ENCODE peak calls at places on chromosomes 16 and 17, in four cellular contexts. X is stomach, L is transverse colon, B is kidney. V is an unnamed sample.

GRCh38 chr16:3012246-3012645 is 477 bp upstream of the CLDN9 start:
- DNase-seq in X (no peak), B (no peak), L (no peak), V (no peak)

GRCh38 chr17:20944014-20944905 is 98.6 kb downstream of the USP22 start:
- DNase-seq in L (peak; percentile 68), B (no peak), X (peak; percentile 86), V (peak; percentile 76)

GRCh38 chr17:66791337-66791736 is 43.6 kb upstream of the CACNG5 start:
- DNase-seq in X (no peak), B (no peak), L (no peak), V (no peak)

GRCh38 chr17:44502598-44503079 is 567 bp downstream of the GPATCH8 start:
- DNase-seq in X (peak; percentile 26), L (no peak), B (peak; percentile 82), V (peak; percentile 84)

GRCh38 chr16:2963611-2964415 is at the start of gene KREMEN2:
- DNase-seq in X (no peak), B (no peak), L (peak; percentile 21), V (peak; percentile 80)

GRCh38 chr17:73342057-73342522 is 30.3 kb upstream of the CDC42EP4 start:
- DNase-seq in B (peak; percentile 94), X (peak; percentile 77), L (peak; percentile 65), V (no peak)

GRCh38 chr17:64281962-64282752 is 19.1 kb upstream of the TEX2 start:
- DNase-seq in X (peak; percentile 68), B (no peak), L (peak; percentile 45), V (peak; percentile 57)

GRCh38 chr17:37701424-37702020 is 43.3 kb downstream of the HNF1B start:
- DNase-seq in X (peak; percentile 63), L (peak; percentile 64), B (no peak), V (no peak)

GRCh38 chr16:54175552-54176375 is 110.8 kb downstream of the IRX3 start:
- DNase-seq in X (no peak), L (no peak), B (no peak), V (no peak)

GRCh38 chr16:86761117-86761971 is 183.0 kb downstream of the FOXL1 start:
- DNase-seq in X (peak; percentile 36), L (peak; percentile 32), B (no peak), V (no peak)

GRCh38 chr17:83006515-83007455 is 72.6 kb upstream of the METRNL start:
- DNase-seq in X (no peak), L (no peak), B (no peak), V (peak; percentile 71)

GRCh38 chr17:34220776-34221390 is 34.2 kb upstream of the CCL2 start:
- DNase-seq in X (no peak), B (no peak), L (no peak), V (no peak)

GRCh38 chr16:754208-755097 is 6.1 kb upstream of the MSLN start:
- DNase-seq in B (no peak), X (no peak), L (no peak), V (no peak)

GRCh38 chr16:27639588-27640276 is 89.8 kb downstream of the KATNIP start:
- DNase-seq in X (no peak), B (no peak), L (no peak), V (no peak)

GRCh38 chr16:53773881-53774280 is 69.9 kb downstream of the FTO start:
- DNase-seq in B (no peak), L (no peak), X (no peak), V (no peak)

GRCh38 chr16:72099377-72099818 is 5.8 kb downstream of the DHX38 start:
- DNase-seq in X (peak; percentile 41), B (no peak), L (peak; percentile 27), V (no peak)

GRCh38 chr17:32590974-32591373 is 104.2 kb downstream of the CDK5R1 start:
- DNase-seq in L (no peak), X (no peak), B (no peak), V (no peak)

DNA sequence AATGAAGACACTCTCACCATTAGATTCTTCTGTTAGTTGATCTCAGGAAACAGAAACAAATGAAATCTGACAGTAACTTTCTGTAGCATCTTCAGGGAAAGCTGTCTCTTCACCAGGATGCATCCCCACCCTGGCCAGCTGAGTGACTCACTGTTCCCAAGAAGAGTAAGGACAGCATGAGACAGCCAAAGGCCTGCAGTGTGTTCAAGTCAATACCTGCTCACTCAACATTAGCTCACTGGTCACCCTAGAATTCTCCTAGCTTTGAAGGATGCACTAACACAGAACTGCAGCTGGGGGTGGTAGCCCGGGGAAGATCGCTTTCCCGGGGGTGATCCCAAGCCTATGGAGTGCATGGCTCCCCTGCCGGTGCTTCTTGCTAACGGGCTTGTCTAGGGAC is 28.2 kb upstream of the CLEC18B start:
- DNase-seq in B (no peak), L (peak; percentile 30), X (no peak), V (no peak)
- H3K27ac ChIP-seq in B (peak overlapping the region; percentile 88), L (peak overlapping the region; percentile 85), X (peak overlapping the region; percentile 66), V (peak overlapping the region; percentile 76)

GRCh38 chr17:2398188-2398587 is 2.7 kb downstream of the MNT start:
- DNase-seq in L (no peak), X (no peak), B (no peak), V (no peak)
- H3K4me1 ChIP-seq in L (peaks cover 51% of the 10 kb centered on the region), X (peaks cover 64% of the 10 kb centered on the region), B (peaks cover 44% of the 10 kb centered on the region), V (peaks cover 67% of the 10 kb centered on the region)

GRCh38 chr17:75632863-75633483 is at the start of gene SMIM5:
- DNase-seq in B (peak; percentile 96), L (peak; percentile 90), X (peak; percentile 89), V (peak; percentile 87)

GRCh38 chr17:75633484-75634375 is 496 bp downstream of the SMIM5 start:
- DNase-seq in X (peak; percentile 94), L (peak; percentile 92), B (peak; percentile 96), V (peak; percentile 86)

GRCh38 chr17:75634754-75635609 is 1.7 kb downstream of the SMIM5 start:
- DNase-seq in L (no peak), B (peak; percentile 75), X (no peak), V (peak; percentile 71)

GRCh38 chr17:75635610-75636202 is 2.5 kb downstream of the SMIM5 start:
- DNase-seq in X (peak; percentile 93), L (peak; percentile 77), B (peak; percentile 75), V (peak; percentile 83)

DNA sequence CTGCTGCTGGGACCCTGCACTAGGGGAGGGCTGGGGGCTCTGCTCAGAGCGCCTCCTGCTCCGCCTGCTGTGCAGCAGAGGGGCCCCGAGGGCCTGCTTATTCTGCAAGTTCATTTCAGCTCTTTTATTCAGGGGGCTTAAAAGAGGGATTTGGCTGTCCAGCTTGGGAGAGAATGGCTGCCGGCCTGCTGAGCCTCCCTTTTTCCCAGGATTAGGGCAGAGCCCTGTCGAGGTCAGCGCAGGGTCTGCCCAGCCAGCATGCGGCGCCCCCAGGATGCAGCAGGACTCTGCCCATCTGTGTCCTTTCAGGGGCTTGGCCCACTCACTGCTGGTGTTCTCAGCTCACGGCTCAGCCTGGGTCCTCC is 1.1 kb downstream of the SMIM5 start:
- DNase-seq in B (peak; percentile 69), X (no peak), L (no peak), V (no peak)
- H3K4me3 ChIP-seq in B (peak overlapping the region; percentile 58), X (peak overlapping the region; percentile 36), L (no peak overlapping the region), V (no peak overlapping the region)

DNA sequence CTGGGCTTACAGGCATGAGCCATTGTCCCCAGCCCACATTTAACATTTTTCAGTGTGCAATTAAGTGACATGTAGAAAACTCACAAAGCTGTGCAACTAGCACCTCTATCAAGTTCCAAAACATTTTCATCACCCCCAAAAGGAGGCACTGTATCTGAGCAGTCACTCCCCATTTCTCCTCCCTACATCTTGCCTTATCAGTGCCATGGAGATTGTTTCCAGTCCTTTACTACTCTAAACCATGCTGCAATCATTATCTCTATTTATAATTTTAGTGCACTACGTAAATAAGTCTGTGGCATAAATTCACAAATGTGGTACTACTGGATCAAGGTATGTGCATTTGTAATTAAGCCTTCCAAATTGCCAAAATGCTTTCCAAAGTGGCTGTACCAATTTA is 7.6 kb downstream of the MRPS23 start:
- DNase-seq in L (no peak), X (no peak), B (no peak), V (no peak)
- H3K27ac ChIP-seq in L (no peak overlapping the region), X (peak overlapping the region; percentile 7), B (no peak overlapping the region), V (no peak overlapping the region)

GRCh38 chr17:80742091-80742490 is 197.5 kb downstream of the RPTOR start:
- DNase-seq in B (no peak), L (no peak), X (no peak), V (no peak)
- H3K4me1 ChIP-seq in B (peaks cover 9% of the 10 kb centered on the region), L (no peaks in the 10 kb centered on the region), X (peaks cover 10% of the 10 kb centered on the region), V (no peaks in the 10 kb centered on the region)

GRCh38 chr17:80987941-80988461 is 3.6 kb upstream of the CHMP6 start:
- DNase-seq in B (no peak), X (no peak), L (no peak), V (peak; percentile 75)

GRCh38 chr17:80986816-80987480 is 4.7 kb upstream of the CHMP6 start:
- DNase-seq in L (no peak), X (no peak), B (no peak), V (peak; percentile 55)

GRCh38 chr17:80990921-80991644 is 558 bp upstream of the CHMP6 start:
- DNase-seq in B (peak; percentile 73), L (no peak), X (no peak), V (peak; percentile 72)

GRCh38 chr17:80991645-80992076 is at the start of gene CHMP6:
- DNase-seq in B (peak; percentile 91), X (peak; percentile 79), L (peak; percentile 76), V (peak; percentile 93)

DNA sequence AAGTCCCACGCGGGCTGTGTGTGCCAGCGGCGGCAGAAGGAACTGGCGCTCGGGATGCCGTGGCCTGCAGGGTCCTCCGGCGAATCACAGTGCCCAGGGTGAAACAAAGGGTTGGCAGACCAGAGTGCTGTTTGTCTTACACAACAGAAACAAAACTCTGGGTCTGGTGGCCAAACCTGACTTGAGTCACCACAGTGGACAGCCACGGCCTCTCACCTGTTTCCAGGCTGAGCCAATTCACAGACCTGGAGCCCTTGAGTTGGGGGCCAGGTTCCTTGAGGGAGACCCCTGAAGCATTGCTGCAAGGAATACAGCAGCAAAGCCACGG is 2.1 kb upstream of the CHMP6 start:
- DNase-seq in X (no peak), L (no peak), B (no peak), V (peak; percentile 78)
- H3K4me3 ChIP-seq in X (peak overlapping the region; percentile 26), L (no peak overlapping the region), B (no peak overlapping the region), V (no peak overlapping the region)

GRCh38 chr16:69171325-69172095 is 15.5 kb upstream of the SNTB2 start:
- DNase-seq in L (no peak), X (no peak), B (no peak), V (no peak)
- H3K27ac ChIP-seq in L (peak overlapping the region; percentile 86), X (peak overlapping the region; percentile 85), B (peak overlapping the region; percentile 88), V (peak overlapping the region; percentile 61)

DNA sequence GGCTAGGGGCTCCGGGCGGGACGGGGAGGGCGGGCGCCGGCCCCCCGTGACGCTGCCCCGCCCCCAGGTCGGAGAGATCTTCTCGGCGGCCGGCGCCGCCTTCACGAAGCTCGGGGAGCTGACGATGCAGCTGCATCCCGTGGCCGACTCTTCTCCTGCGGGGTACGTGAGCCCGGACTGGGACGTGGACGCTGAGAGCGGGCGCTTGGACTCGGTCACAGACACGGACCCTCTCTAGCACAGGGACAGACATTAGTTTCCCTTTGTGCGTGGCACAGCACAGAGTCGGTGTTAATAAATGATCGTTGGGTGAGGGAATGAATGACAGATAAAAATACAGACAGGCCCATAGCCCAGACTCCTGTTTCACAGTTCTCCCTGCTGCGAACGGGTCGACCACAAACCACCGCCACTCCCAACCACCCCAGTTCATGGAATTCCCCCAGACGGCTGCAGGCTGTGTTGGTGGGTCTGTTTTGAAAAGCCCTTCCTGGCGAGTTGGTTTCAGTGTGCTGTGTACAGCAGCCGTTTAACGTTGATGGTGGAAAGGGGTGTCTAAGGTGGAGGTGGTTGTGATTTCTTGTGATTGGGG is 2.7 kb downstream of the RNASEK start:
- DNase-seq in X (no peak), L (peak; percentile 49), B (no peak), V (no peak)
- H3K4me1 ChIP-seq in X (peaks cover 84% of the 10 kb centered on the region), L (peaks cover 13% of the 10 kb centered on the region), B (peaks cover 27% of the 10 kb centered on the region), V (peaks cover 13% of the 10 kb centered on the region)